ENCODE peak calls at places on chromosomes 6 and 20, in six cellular contexts. G is activated T-helper 1 cell treated with anti-CD3 and anti-CD28 coated beads, Interleukin-12 subunit alpha, Interleukin-12 subunit beta, Interleukin-2, Interleukin-4 antibody, amounts not matched to agents 30 ng/mL and 10 ng/mL and 1 ng/mL, durations not matched to agents 14 hours and 24 hours and 36 hours; X is pons; Z is amniotic epithelial cell; F is NCI-H1105 treated with DMSO at 0.1 percent for 48 hours; E is SW 1271. Y is an unnamed sample.
A peak's percentile ranks its signal among the peaks of the same experiment; 100 is the strongest.

GRCh38 chr20:53149652-53150205 is 177.6 kb downstream of the TSHZ2 start:
- DNase-seq in E (no peak), G (no peak), X (no peak), F (no peak), Z (no peak), Y (no peak)

GRCh38 chr20:51513545-51513944 is 29.0 kb downstream of the NFATC2 start:
- DNase-seq in Z (no peak), G (no peak), E (no peak), X (no peak), F (no peak), Y (no peak)

GRCh38 chr6:132392792-132393191 is 8.5 kb downstream of the MOXD1 start:
- DNase-seq in Z (peak; percentile 31), X (no peak), E (no peak), F (no peak), G (no peak), Y (no peak)

GRCh38 chr6:11035961-11036360 is 8.1 kb downstream of the ELOVL2 start:
- DNase-seq in X (no peak), G (no peak), F (no peak), Z (no peak), E (no peak), Y (no peak)

GRCh38 chr6:32176476-32177181 is 745 bp upstream of the AGPAT1 start:
- DNase-seq in G (no peak), X (peak; percentile 72), E (no peak), Z (peak; percentile 90), F (no peak), Y (no peak)

GRCh38 chr20:35541118-35541782 is 628 bp upstream of the ERGIC3 start:
- DNase-seq in E (no peak), Z (no peak), X (no peak), F (no peak), G (no peak), Y (no peak)

GRCh38 chr20:63980317-63980805 is 571 bp upstream of the PRPF6 start:
- DNase-seq in E (no peak), F (no peak), Z (peak; percentile 11), X (peak; percentile 26), G (no peak), Y (no peak)

GRCh38 chr20:36528176-36528874 is 13.0 kb upstream of the MYL9 start:
- DNase-seq in E (no peak), G (no peak), X (no peak), Z (no peak), F (no peak), Y (no peak)

GRCh38 chr6:34809914-34810882 is 18.3 kb downstream of the BLTP3A start:
- DNase-seq in Z (no peak), X (no peak), E (no peak), F (no peak), G (no peak), Y (no peak)

GRCh38 chr20:3862333-3862732 is 15.7 kb downstream of the MAVS start:
- DNase-seq in G (no peak), Z (no peak), E (no peak), X (no peak), F (no peak), Y (no peak)

GRCh38 chr6:81777586-81778268 is 25.2 kb upstream of the TENT5A start:
- DNase-seq in F (peak; percentile 8), E (no peak), X (no peak), Z (no peak), G (no peak), Y (no peak)

GRCh38 chr6:4809999-4810918 is 34.1 kb downstream of the CDYL start:
- DNase-seq in F (no peak), Z (peak; percentile 51), G (no peak), X (no peak), E (peak; percentile 61), Y (no peak)

GRCh38 chr20:17969276-17969883 is 562 bp downstream of the MGME1 start:
- DNase-seq in F (peak; percentile 52), E (peak; percentile 75), Z (no peak), X (no peak), G (peak; percentile 35), Y (no peak)

Y was measured in progenitor cell of endocrine pancreas.